ENCODE peak calls at places on chromosomes 7 and 10, in four cellular contexts. P is spleen, C is tibial artery, J is breast epithelium. O is an unnamed sample. For H3K4me1 and H3K9me3, the result is how much of the 10 kb centered on the place peaks cover.

GRCh38 chr7:11650504-11650903 is 181.5 kb downstream of the THSD7A start:
- DNase-seq in P (no peak), C (no peak), J (no peak), O (no peak)

GRCh38 chr7:111864291-111864976 is 302.1 kb upstream of the IMMP2L start:
- DNase-seq in P (no peak), C (no peak), J (no peak), O (no peak)

GRCh38 chr7:41110186-41110585 is 592.7 kb downstream of the INHBA start:
- DNase-seq in P (no peak), C (no peak), J (no peak), O (no peak)

GRCh38 chr10:96600337-96600736 is 13.5 kb upstream of the TM9SF3 start:
- DNase-seq in P (no peak), C (no peak), J (no peak), O (no peak)

GRCh38 chr10:113006656-113007342 is 56.8 kb downstream of the TCF7L2 start:
- DNase-seq in P (no peak), C (no peak), J (no peak), O (no peak)

GRCh38 chr10:50470345-50470744 is 153.4 kb downstream of the SGMS1 start:
- DNase-seq in P (no peak), C (no peak), J (no peak), O (no peak)

GRCh38 chr10:112811741-112812551 is 138.1 kb upstream of the TCF7L2 start:
- DNase-seq in P (no peak), C (peak), J (peak), O (no peak)

GRCh38 chr7:93910076-93910994 is 4.0 kb downstream of the GNGT1 start:
- DNase-seq in P (no peak), C (no peak), J (no peak), O (no peak)

GRCh38 chr7:21191317-21192073 is 236.4 kb upstream of the SP4 start:
- DNase-seq in P (no peak), C (no peak), J (no peak), O (no peak)

GRCh38 chr7:1767524-1767923 is 97.4 kb downstream of the ELFN1 start:
- DNase-seq in P (no peak), C (no peak), J (peak), O (no peak)

GRCh38 chr10:96400465-96400864 is 41.7 kb upstream of the OPALIN start:
- DNase-seq in P (no peak), C (no peak), J (no peak), O (no peak)

GRCh38 chr7:128827971-128828711 is 2.1 kb upstream of the FLNC start:
- DNase-seq in P (no peak), C (peak), J (no peak), O (peak)

GRCh38 chr7:29375641-29376562 is 181.3 kb downstream of the CHN2 start:
- DNase-seq in P (no peak), C (no peak), J (no peak), O (no peak)

GRCh38 chr7:40474790-40475680 is 340.2 kb downstream of the SUGCT start:
- DNase-seq in P (no peak), C (no peak), J (no peak), O (no peak)

GRCh38 chr7:149854611-149855367 is 16.6 kb downstream of the ZNF862 start:
- DNase-seq in P (no peak), C (no peak), J (peak), O (peak)

GRCh38 chr10:6537704-6538103 is 42.4 kb downstream of the PRKCQ start:
- DNase-seq in P (no peak), C (no peak), J (no peak), O (peak)

GRCh38 chr7:128121731-128122576 is 90.7 kb upstream of the LRRC4 start:
- DNase-seq in P (peak), C (peak), J (no peak), O (peak)

GRCh38 chr7:55534916-55535636 is 37.2 kb downstream of the VOPP1 start:
- DNase-seq in P (peak), C (no peak), J (no peak), O (no peak)

GRCh38 chr10:21100871-21101514 is 203.9 kb upstream of the NEBL start:
- DNase-seq in P (no peak), C (no peak), J (no peak), O (no peak)

GRCh38 chr10:21082206-21082605 is 185.1 kb upstream of the NEBL start:
- DNase-seq in P (no peak), C (no peak), J (no peak), O (no peak)

GRCh38 chr7:131741446-131741845 is 185.0 kb upstream of the PODXL start:
- DNase-seq in P (no peak), C (no peak), J (no peak), O (no peak)

GRCh38 chr7:44277391-44277790 is 48.0 kb downstream of the CAMK2B start:
- DNase-seq in P (peak), C (peak), J (no peak), O (peak)

GRCh38 chr10:47311900-47312662 is 10.2 kb upstream of the GDF2 start:
- DNase-seq in P (peak), C (peak), J (peak), O (peak)

GRCh38 chr10:101031796-101032636 is 982 bp downstream of the SFXN3 start:
- DNase-seq in P (peak), C (peak), J (peak), O (peak)

GRCh38 chr7:139016931-139017511 is 18.8 kb downstream of the ZC3HAV1L start:
- DNase-seq in P (peak), C (peak), J (no peak), O (peak)

GRCh38 chr10:58291538-58292174 is 22.7 kb downstream of the CISD1 start:
- DNase-seq in P (no peak), C (no peak), J (no peak), O (no peak)

GRCh38 chr7:153301908-153302307 is 542.4 kb downstream of the ACTR3B start:
- DNase-seq in P (no peak), C (no peak), J (no peak), O (no peak)
- H3K4me1 ChIP-seq in P (under half), C (under half), J (under half), O (under half)

GRCh38 chr10:84358743-84359142 is 30.4 kb downstream of the CCSER2 start:
- DNase-seq in P (no peak), C (no peak), J (no peak), O (no peak)

GRCh38 chr10:84363434-84363833 is 35.0 kb downstream of the CCSER2 start:
- DNase-seq in P (no peak), C (no peak), J (no peak), O (no peak)

GRCh38 chr10:84356951-84357350 is 28.6 kb downstream of the CCSER2 start:
- DNase-seq in P (no peak), C (no peak), J (no peak), O (no peak)

GRCh38 chr10:84365339-84365881 is 37.0 kb downstream of the CCSER2 start:
- DNase-seq in P (no peak), C (no peak), J (no peak), O (no peak)

GRCh38 chr10:84360634-84361365 is 32.4 kb downstream of the CCSER2 start:
- DNase-seq in P (no peak), C (no peak), J (no peak), O (no peak)
- H3K4me3 ChIP-seq in P (peak), C (peak), J (peak), O (peak)

GRCh38 chr7:64371116-64371515 is 57.4 kb downstream of the ZNF736 start:
- DNase-seq in P (no peak), C (no peak), J (no peak), O (no peak)
- H3K9me3 ChIP-seq in P (half or more), C (under half), J (half or more), O (under half)

GRCh38 chr7:135666836-135667235 is 4.5 kb downstream of the STMP1 start:
- DNase-seq in P (no peak), C (no peak), J (no peak), O (no peak)
- H3K4me1 ChIP-seq in P (under half), C (under half), J (under half), O (half or more)

GRCh38 chr10:70283071-70283444 is 746 bp downstream of the NPFFR1 start:
- DNase-seq in P (no peak), C (no peak), J (no peak), O (no peak)
- H3K4me3 ChIP-seq in P (no peak), C (no peak), J (no peak), O (no peak)

GRCh38 chr7:32516551-32517082 is 21.3 kb downstream of the AVL9 start:
- DNase-seq in P (no peak), C (no peak), J (no peak), O (no peak)
- H3K9me3 ChIP-seq in P (under half), C (under half), J (under half), O (under half)

GRCh38 chr7:151307536-151307935 is 34.1 kb upstream of the NUB1 start:
- DNase-seq in P (no peak), C (no peak), J (no peak), O (no peak)

GRCh38 chr7:151306860-151307259 is 34.8 kb upstream of the NUB1 start:
- DNase-seq in P (no peak), C (no peak), J (no peak), O (no peak)

GRCh38 chr7:151309306-151309705 is 32.3 kb upstream of the NUB1 start:
- DNase-seq in P (no peak), C (no peak), J (no peak), O (no peak)

GRCh38 chr7:151308791-151309190 is 32.8 kb upstream of the NUB1 start:
- DNase-seq in P (no peak), C (no peak), J (no peak), O (no peak)

DNA sequence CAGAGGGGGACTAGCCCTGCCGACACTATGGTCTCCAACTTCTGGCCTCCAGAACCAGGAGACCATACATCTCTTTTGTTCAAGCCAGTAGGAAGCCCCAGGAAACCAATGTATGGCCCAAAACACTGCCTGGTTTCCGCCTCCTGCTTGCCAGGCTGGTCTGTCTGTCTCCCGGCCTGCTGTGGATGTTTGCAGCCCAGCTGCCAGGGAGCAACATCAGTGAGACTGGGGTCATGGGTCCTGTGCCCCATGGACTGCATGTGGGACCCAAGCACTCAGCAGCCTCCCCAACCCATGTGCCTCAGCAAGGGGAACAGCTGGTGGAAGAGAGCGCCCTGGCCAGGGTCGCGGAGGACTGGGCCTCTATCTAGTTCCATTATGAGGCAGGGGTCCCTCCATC is 33.4 kb upstream of the NUB1 start:
- DNase-seq in P (no peak), C (no peak), J (no peak), O (no peak)
- H3K4me1 ChIP-seq in P (under half), C (under half), J (under half), O (under half)

GRCh38 chr10:30687698-30688213 is 58.2 kb upstream of the LYZL2 start:
- DNase-seq in P (peak), C (peak), J (peak), O (peak)

GRCh38 chr10:30686706-30687105 is 57.2 kb upstream of the LYZL2 start:
- DNase-seq in P (no peak), C (no peak), J (no peak), O (no peak)

GRCh38 chr10:30694492-30695228 is 65.1 kb upstream of the LYZL2 start:
- DNase-seq in P (no peak), C (no peak), J (no peak), O (no peak)

GRCh38 chr10:30688456-30688855 is 58.9 kb upstream of the LYZL2 start:
- DNase-seq in P (no peak), C (no peak), J (no peak), O (no peak)

GRCh38 chr10:30691601-30692015 is 62.1 kb upstream of the LYZL2 start:
- DNase-seq in P (no peak), C (no peak), J (no peak), O (no peak)
- H3K4me3 ChIP-seq in P (no peak), C (peak), J (peak), O (no peak)